ENCODE peak calls at places on chromosomes 2 and 18, in seven cellular contexts. U is cardiac muscle cell; J is CD8-positive, alpha-beta T cell; C is keratinocyte; K is body of pancreas; Q is left ventricle myocardium inferior; Y is heart left ventricle. A is an unnamed sample.

GRCh38 chr18:25464211-25464610 is 112.2 kb upstream of the ZNF521 start:
- DNase-seq in U (no peak), J (no peak), C (no peak), K (no peak), Q (no peak), Y (no peak), A (no peak)

GRCh38 chr2:156031121-156031520 is 301.4 kb downstream of the NR4A2 start:
- DNase-seq in U (no peak), J (no peak), C (no peak), K (no peak), Q (no peak), Y (no peak), A (no peak)

GRCh38 chr2:65353046-65353445 is 79.4 kb downstream of the SPRED2 start:
- DNase-seq in U (peak; percentile 46), J (no peak), C (no peak), K (no peak), Q (no peak), Y (no peak), A (no peak)

GRCh38 chr18:49768051-49768391 is 45.3 kb downstream of the ACAA2 start:
- DNase-seq in U (peak; percentile 66), J (no peak), C (peak; percentile 53), K (peak; percentile 33), Q (peak; percentile 33), Y (no peak), A (peak; percentile 71)

GRCh38 chr2:170206246-170206645 is 28.3 kb downstream of the MYO3B start:
- DNase-seq in U (no peak), J (no peak), C (no peak), K (no peak), Q (no peak), Y (no peak), A (no peak)

GRCh38 chr2:172083725-172084483 is 1.4 kb upstream of the DLX1 start:
- DNase-seq in U (no peak), J (no peak), C (no peak), K (no peak), Q (no peak), Y (no peak), A (no peak)

GRCh38 chr18:53789376-53790247 is 434.9 kb downstream of the MBD2 start:
- DNase-seq in U (no peak), J (no peak), C (no peak), K (no peak), Q (no peak), Y (no peak), A (no peak)

GRCh38 chr2:30425326-30425725 is 21.7 kb upstream of the LCLAT1 start:
- DNase-seq in U (no peak), J (no peak), C (no peak), K (no peak), Q (no peak), Y (no peak), A (no peak)

GRCh38 chr2:178072383-178073301 is at the start of gene PDE11A:
- DNase-seq in U (peak; percentile 90), J (peak; percentile 19), C (peak; percentile 26), K (peak; percentile 96), Q (peak; percentile 72), Y (peak; percentile 85), A (peak; percentile 67)

GRCh38 chr2:142140434-142140845 is 9.6 kb upstream of the LRP1B start:
- DNase-seq in U (peak; percentile 54), J (no peak), C (no peak), K (no peak), Q (no peak), Y (no peak), A (no peak)

GRCh38 chr2:239153806-239154591 is 246.8 kb downstream of the HDAC4 start:
- DNase-seq in U (no peak), J (no peak), C (no peak), K (no peak), Q (peak; percentile 5), Y (peak; percentile 33), A (peak; percentile 9)

GRCh38 chr2:32009479-32010256 is 1.1 kb downstream of the MEMO1 start:
- DNase-seq in U (peak; percentile 50), J (peak; percentile 51), C (no peak), K (peak; percentile 40), Q (peak; percentile 40), Y (peak; percentile 76), A (peak; percentile 25)

GRCh38 chr2:96860065-96861029 is 2.5 kb upstream of the ANKRD39 start:
- DNase-seq in U (no peak), J (peak; percentile 38), C (no peak), K (no peak), Q (no peak), Y (peak; percentile 62), A (no peak)

GRCh38 chr18:50427896-50428295 is 53.0 kb downstream of the SKA1 start:
- DNase-seq in U (no peak), J (no peak), C (no peak), K (no peak), Q (no peak), Y (no peak), A (no peak)

GRCh38 chr18:25595274-25595673 is 243.3 kb upstream of the ZNF521 start:
- DNase-seq in U (no peak), J (no peak), C (no peak), K (no peak), Q (no peak), Y (no peak), A (no peak)

GRCh38 chr2:23905155-23905554 is 21.8 kb downstream of the ATAD2B start:
- DNase-seq in U (no peak), J (no peak), C (no peak), K (no peak), Q (no peak), Y (no peak), A (no peak)

GRCh38 chr2:193973781-193974180 is 1683.2 kb upstream of the SLC39A10 start:
- DNase-seq in U (no peak), J (no peak), C (no peak), K (no peak), Q (no peak), Y (no peak), A (no peak)

DNA sequence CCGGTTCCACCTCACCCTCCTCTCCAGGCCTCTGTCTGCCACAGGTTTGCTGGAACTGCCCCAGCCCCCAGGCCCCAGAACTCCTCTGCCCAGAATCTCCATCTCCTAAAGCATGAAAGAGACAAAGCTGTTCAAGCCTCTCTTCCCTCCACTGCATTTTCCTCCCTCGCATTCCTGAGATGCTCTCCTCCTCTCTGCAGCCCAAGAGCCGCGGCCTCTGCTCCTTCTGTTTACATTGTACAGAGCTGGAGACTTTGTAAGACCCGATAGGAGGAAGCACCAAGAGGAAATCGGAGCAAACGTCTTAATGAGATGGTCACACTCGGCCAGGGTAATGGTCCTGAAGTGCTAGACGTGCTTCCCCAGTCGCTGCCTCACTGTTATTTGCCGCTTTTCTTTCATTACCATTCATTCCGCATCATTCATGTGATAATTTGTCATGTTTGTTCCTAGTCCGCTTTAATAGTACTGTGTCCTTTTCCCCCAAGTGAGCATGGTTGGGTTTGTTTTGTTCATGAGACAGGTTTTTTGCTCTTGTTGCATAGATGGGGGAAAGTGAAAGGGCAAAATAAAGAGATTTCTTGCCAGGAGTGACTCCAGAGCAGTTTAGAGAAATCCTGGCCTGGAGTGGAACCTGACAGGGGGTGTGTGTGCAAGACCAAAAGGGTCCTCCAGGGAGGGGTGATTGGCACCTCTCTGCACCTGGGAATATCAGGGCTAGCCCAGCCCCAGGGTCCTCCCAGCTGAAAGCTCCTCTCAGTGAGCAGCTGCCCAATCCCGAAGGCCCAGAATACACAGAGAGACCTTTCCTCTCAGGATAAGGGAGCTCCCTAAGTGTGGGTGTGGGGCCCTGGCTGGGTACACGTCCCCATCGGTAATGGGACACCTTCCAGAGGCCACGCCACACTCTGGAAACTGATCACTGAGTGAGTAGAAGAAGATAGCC is 44.9 kb upstream of the ID2 start:
- DNase-seq in U (peak; percentile 56), J (no peak), C (no peak), K (no peak), Q (no peak), Y (no peak), A (peak; percentile 57)
- H3K9me3 ChIP-seq in U (no peaks in the 10 kb centered on the region), J (no peaks in the 10 kb centered on the region), C (no peaks in the 10 kb centered on the region), K (no peaks in the 10 kb centered on the region), Q (no peaks in the 10 kb centered on the region), Y (no peaks in the 10 kb centered on the region), A (no peaks in the 10 kb centered on the region)

GRCh38 chr2:9545502-9545901 is 10.1 kb downstream of the ADAM17 start:
- DNase-seq in U (no peak), J (no peak), C (no peak), K (no peak), Q (no peak), Y (no peak), A (no peak)
- H3K4me1 ChIP-seq in U (peaks cover 8% of the 10 kb centered on the region), J (peaks cover 21% of the 10 kb centered on the region), C (peaks cover 18% of the 10 kb centered on the region), K (peaks cover 25% of the 10 kb centered on the region), Q (peaks cover 67% of the 10 kb centered on the region), Y (no peaks in the 10 kb centered on the region), A (peaks cover 51% of the 10 kb centered on the region)

GRCh38 chr2:240831594-240832204 is 11.7 kb upstream of the KIF1A start:
- DNase-seq in U (no peak), J (no peak), C (no peak), K (no peak), Q (no peak), Y (no peak), A (peak; percentile 25)
- H3K4me3 ChIP-seq in U (peak overlapping the region; percentile 7), J (peak overlapping the region; percentile 64), C (peak overlapping the region; percentile 40), K (no peak overlapping the region), Q (peak overlapping the region; percentile 42), Y (no peak overlapping the region), A (peak overlapping the region; percentile 54)

GRCh38 chr2:51224790-51225189 is 192.9 kb upstream of the NRXN1 start:
- DNase-seq in U (no peak), J (no peak), C (no peak), K (no peak), Q (no peak), Y (no peak), A (no peak)
- H3K9me3 ChIP-seq in U (no peaks in the 10 kb centered on the region), J (no peaks in the 10 kb centered on the region), C (no peaks in the 10 kb centered on the region), K (no peaks in the 10 kb centered on the region), Q (peaks cover 5% of the 10 kb centered on the region), Y (no peaks in the 10 kb centered on the region), A (no peaks in the 10 kb centered on the region)

A was measured in testis.